ENCODE peak calls at places on chromosomes 16 and 17, in four cellular contexts. U, E, P and H are unnamed samples. For H3K4me1, the result is how much of the 10 kb centered on the place peaks cover.

GRCh38 chr16:17448640-17449638 is 21.8 kb downstream of the XYLT1 start:
- DNase-seq in U (no peak), E (no peak), P (no peak), H (no peak)

GRCh38 chr16:4487955-4488481 is 11.8 kb downstream of the HMOX2 start:
- DNase-seq in U (no peak), E (no peak), P (no peak), H (no peak)

GRCh38 chr17:2055494-2056220 is 754 bp downstream of the HIC1 start:
- DNase-seq in U (peak), E (no peak), P (peak), H (no peak)

GRCh38 chr17:72346306-72346705 is 225.5 kb downstream of the SOX9 start:
- DNase-seq in E (peak), P (no peak), U (no peak), H (no peak)

GRCh38 chr17:44605116-44605505 is 47.8 kb downstream of the FZD2 start:
- DNase-seq in E (no peak), P (no peak), U (no peak), H (no peak)

GRCh38 chr17:79018045-79018695 is 5.8 kb upstream of the C1QTNF1 start:
- DNase-seq in E (no peak), U (peak), P (no peak), H (no peak)

GRCh38 chr16:28053461-28053860 is 10.1 kb downstream of the GSG1L start:
- DNase-seq in U (no peak), E (no peak), P (no peak), H (no peak)

GRCh38 chr16:66605177-66605999 is 884 bp downstream of the CMTM3 start:
- DNase-seq in U (peak), P (peak), E (no peak), H (peak)

GRCh38 chr17:73304971-73305786 is 6.6 kb downstream of the CDC42EP4 start:
- DNase-seq in U (peak), P (peak), E (peak), H (no peak)

GRCh38 chr17:55660171-55660886 is 62.3 kb downstream of the TMEM100 start:
- DNase-seq in U (peak), P (no peak), E (peak), H (no peak)

GRCh38 chr17:2704031-2704889 is 7.3 kb downstream of the CLUH start:
- DNase-seq in E (no peak), U (no peak), P (no peak), H (no peak)

GRCh38 chr17:77645441-77646430 is 312.8 kb upstream of the TNRC6C start:
- DNase-seq in U (no peak), E (no peak), P (no peak), H (no peak)

GRCh38 chr17:75878174-75878998 is at the start of gene TRIM47:
- DNase-seq in U (peak), E (peak), P (peak), H (peak)

GRCh38 chr17:9999948-10000695 is 95.1 kb upstream of the RCVRN start:
- DNase-seq in U (no peak), P (no peak), E (no peak), H (no peak)

GRCh38 chr16:7976125-7976524 is 614.2 kb downstream of the TMEM114 start:
- DNase-seq in P (no peak), U (no peak), E (no peak), H (no peak)

GRCh38 chr16:88634994-88635670 is 3.2 kb upstream of the IL17C start:
- DNase-seq in U (no peak), P (no peak), E (no peak), H (no peak)

GRCh38 chr17:73757324-73757942 is 113.2 kb upstream of the SDK2 start:
- DNase-seq in P (no peak), U (no peak), E (peak), H (no peak)

GRCh38 chr17:73401911-73402310 is 90.1 kb upstream of the CDC42EP4 start:
- DNase-seq in E (no peak), P (peak), U (no peak), H (no peak)

GRCh38 chr17:9948967-9949366 is 43.9 kb upstream of the RCVRN start:
- DNase-seq in P (no peak), U (peak), E (no peak), H (no peak)

GRCh38 chr16:57235128-57236092 is 9.6 kb upstream of the ARL2BP start:
- DNase-seq in E (peak), P (no peak), U (no peak), H (no peak)

GRCh38 chr17:67390646-67391480 is 13.8 kb downstream of the PITPNC1 start:
- DNase-seq in U (no peak), E (peak), P (peak), H (no peak)

GRCh38 chr17:31531336-31532160 is 140.1 kb downstream of the RAB11FIP4 start:
- DNase-seq in E (no peak), P (no peak), U (no peak), H (no peak)

GRCh38 chr16:49292413-49292812 is 10.8 kb upstream of the CBLN1 start:
- DNase-seq in P (no peak), U (no peak), E (no peak), H (no peak)

GRCh38 chr17:81071761-81072741 is 37.1 kb downstream of the BAIAP2 start:
- DNase-seq in U (no peak), E (no peak), P (no peak), H (no peak)

GRCh38 chr17:19716108-19717030 is at the start of gene SLC47A2:
- DNase-seq in U (no peak), P (no peak), E (no peak), H (no peak)

GRCh38 chr17:49958723-49959122 is 10.3 kb upstream of the DLX4 start:
- DNase-seq in E (no peak), P (no peak), U (no peak), H (no peak)

GRCh38 chr17:44197980-44198720 is 1.5 kb downstream of the ATXN7L3 start:
- DNase-seq in P (peak), U (no peak), E (peak), H (no peak)

GRCh38 chr17:51298508-51299371 is 38.4 kb downstream of the UTP18 start:
- DNase-seq in E (peak), P (no peak), U (no peak), H (peak)

GRCh38 chr16:89919535-89920406 is 1.1 kb downstream of the MC1R start:
- DNase-seq in P (no peak), E (no peak), U (no peak), H (no peak)

GRCh38 chr16:75238853-75239371 is 12.5 kb downstream of the BCAR1 start:
- DNase-seq in P (no peak), E (no peak), U (no peak), H (no peak)

GRCh38 chr17:28038802-28039600 is 3.5 kb upstream of the NLK start:
- DNase-seq in U (no peak), P (no peak), E (no peak), H (no peak)

GRCh38 chr17:7043544-7044268 is at the start of gene SLC16A11:
- DNase-seq in E (no peak), P (peak), U (peak), H (no peak)

GRCh38 chr16:69187891-69188451 is 1.0 kb downstream of the SNTB2 start:
- DNase-seq in P (peak), U (peak), E (peak), H (peak)

GRCh38 chr16:68275611-68276191 is 11.4 kb downstream of the SLC7A6 start:
- DNase-seq in P (no peak), E (peak), U (no peak), H (no peak)

GRCh38 chr17:61581611-61582349 is 9.2 kb downstream of the NACA2 start:
- DNase-seq in P (no peak), E (peak), U (no peak), H (peak)

GRCh38 chr17:335691-336090 is 16.9 kb downstream of the RPH3AL start:
- DNase-seq in P (peak), E (no peak), U (no peak), H (no peak)

GRCh38 chr16:5604770-5605169 is 507.2 kb upstream of the EEF2KMT start:
- DNase-seq in P (no peak), E (peak), U (no peak), H (no peak)

GRCh38 chr16:9680968-9681367 is 501.3 kb downstream of the GRIN2A start:
- DNase-seq in U (no peak), E (no peak), P (no peak), H (no peak)

GRCh38 chr16:1775006-1775845 is 2.3 kb upstream of the MRPS34 start:
- DNase-seq in U (no peak), E (no peak), P (no peak), H (no peak)

GRCh38 chr16:81537721-81538561 is 93.3 kb downstream of the CMIP start:
- DNase-seq in E (no peak), U (no peak), P (no peak), H (no peak)

GRCh38 chr16:81536648-81537047 is 92.0 kb downstream of the CMIP start:
- DNase-seq in U (no peak), E (no peak), P (no peak), H (no peak)

GRCh38 chr16:81535679-81536360 is 91.2 kb downstream of the CMIP start:
- DNase-seq in P (no peak), E (no peak), U (no peak), H (no peak)

GRCh38 chr16:81541314-81541713 is 96.7 kb downstream of the CMIP start:
- DNase-seq in U (no peak), P (no peak), E (no peak), H (no peak)

DNA sequence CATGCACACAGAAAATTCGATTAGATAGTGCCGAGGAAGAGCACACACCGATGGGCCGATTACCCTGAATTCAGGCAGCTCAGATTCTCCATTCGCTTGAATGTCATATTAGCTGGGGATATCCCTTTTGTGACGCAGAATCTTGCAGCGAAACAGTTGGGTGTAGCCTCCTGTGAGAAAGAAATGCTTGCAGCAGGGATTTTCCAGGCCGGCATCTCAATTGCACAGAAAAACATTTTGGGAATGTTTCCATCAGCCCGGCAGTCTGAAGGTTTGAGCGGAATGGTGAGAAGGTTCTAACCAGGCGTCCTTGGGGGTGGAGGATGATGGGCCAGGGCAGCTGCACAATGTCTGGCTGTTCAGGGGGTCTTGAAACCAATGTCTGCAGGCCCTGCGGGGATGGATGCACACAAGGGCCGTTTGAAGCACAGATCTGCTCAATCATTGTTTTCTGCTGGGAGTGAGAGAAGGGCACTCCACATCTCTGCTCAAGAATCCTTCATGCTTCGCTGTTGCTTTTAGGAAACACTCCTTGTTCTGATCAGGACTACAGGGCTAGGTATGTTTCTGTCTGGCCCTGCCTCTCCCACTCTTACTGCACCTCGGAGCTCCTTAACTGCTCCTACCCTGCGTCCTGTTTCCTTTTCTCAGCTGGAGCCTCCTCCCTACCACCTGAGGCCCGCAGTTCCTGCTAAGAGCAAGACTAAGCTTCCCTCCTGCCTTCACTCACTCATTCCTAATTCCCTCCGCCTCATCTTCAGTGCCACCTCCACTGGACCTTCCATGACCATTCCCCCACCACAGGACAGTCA is 94.6 kb downstream of the CMIP start:
- DNase-seq in E (no peak), U (no peak), P (no peak), H (no peak)
- H3K4me3 ChIP-seq in E (no peak), U (no peak), P (no peak), H (no peak)

GRCh38 chr16:84511821-84512220 is 7.4 kb upstream of the MEAK7 start:
- DNase-seq in E (no peak), U (no peak), P (no peak), H (no peak)

GRCh38 chr16:84511180-84511800 is 6.8 kb upstream of the MEAK7 start:
- DNase-seq in U (peak), E (peak), P (peak), H (peak)

GRCh38 chr16:84507011-84507982 is 2.8 kb upstream of the MEAK7 start:
- DNase-seq in U (no peak), E (no peak), P (no peak), H (no peak)

GRCh38 chr16:84508502-84508901 is 4.0 kb upstream of the MEAK7 start:
- DNase-seq in P (no peak), U (no peak), E (no peak), H (no peak)

DNA sequence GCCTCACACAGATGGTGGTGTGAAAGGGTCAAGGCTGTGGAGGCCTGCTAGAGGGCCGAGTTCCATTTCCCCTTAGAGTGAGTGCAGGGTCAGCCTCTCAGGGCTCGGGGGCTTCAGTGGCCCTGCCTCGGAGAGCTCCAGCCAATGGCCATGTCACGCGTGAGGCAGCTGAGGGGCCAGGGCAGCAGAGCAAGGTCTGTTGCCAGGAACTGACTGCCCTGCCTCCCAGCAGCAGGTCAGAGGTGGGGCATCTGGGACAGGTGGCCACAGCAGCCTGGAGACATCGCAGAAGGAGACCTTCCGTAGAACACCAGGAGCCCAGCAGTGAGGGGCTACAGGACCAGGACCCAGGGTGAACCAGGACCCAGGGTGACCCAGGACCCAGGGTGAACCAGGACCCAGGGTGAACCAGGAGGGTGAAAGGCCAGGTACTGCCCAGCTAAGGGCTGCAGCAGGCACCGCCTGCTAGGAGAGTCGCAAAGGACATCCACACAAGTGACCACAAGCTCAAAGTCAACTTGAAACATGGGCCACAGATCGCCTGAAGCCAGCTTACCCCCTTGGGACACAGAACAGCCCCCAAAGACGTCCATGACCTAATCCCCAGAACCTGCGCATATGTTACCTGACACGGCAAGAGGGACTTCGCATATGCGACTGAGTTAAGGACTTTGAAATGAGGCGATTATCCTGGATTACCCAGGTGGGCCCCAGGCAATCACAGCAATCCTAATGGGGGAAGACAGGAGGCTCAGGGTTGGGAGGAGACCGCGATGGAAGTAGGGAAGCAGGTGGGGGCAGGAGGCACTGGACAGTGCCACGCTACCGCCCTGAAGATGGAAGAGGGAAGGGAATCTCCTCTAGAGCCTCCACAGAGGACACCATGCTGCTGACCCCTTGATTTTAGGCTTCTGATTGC is 4.8 kb upstream of the MEAK7 start:
- DNase-seq in U (no peak), P (no peak), E (no peak), H (no peak)
- H3K4me1 ChIP-seq in U (under half), P (under half), E (under half), H (under half)

GRCh38 chr17:83200231-83200699 is 120.9 kb downstream of the METRNL start:
- DNase-seq in U (no peak), E (peak), P (peak), H (peak)
- H3K4me3 ChIP-seq in U (no peak), E (no peak), P (no peak), H (no peak)

GRCh38 chr17:65054602-65055001 is 1.9 kb downstream of the GNA13 start:
- DNase-seq in P (no peak), U (no peak), E (peak), H (no peak)

GRCh38 chr17:65052585-65052984 is 4.0 kb downstream of the GNA13 start:
- DNase-seq in E (no peak), P (no peak), U (no peak), H (no peak)

GRCh38 chr17:65050438-65050837 is 6.1 kb downstream of the GNA13 start:
- DNase-seq in P (no peak), U (no peak), E (no peak), H (no peak)

GRCh38 chr17:65053354-65053881 is 3.1 kb downstream of the GNA13 start:
- DNase-seq in P (no peak), E (no peak), U (no peak), H (no peak)

GRCh38 chr17:65051922-65052321 is 4.6 kb downstream of the GNA13 start:
- DNase-seq in E (no peak), P (no peak), U (no peak), H (no peak)
- H3K4me1 ChIP-seq in E (under half), P (under half), U (under half), H (under half)

GRCh38 chr16:18799500-18799899 is 1.8 kb downstream of the ARL6IP1 start:
- DNase-seq in U (no peak), E (no peak), P (no peak), H (no peak)
- H3K4me3 ChIP-seq in U (no peak), E (peak), P (no peak), H (peak)

DNA sequence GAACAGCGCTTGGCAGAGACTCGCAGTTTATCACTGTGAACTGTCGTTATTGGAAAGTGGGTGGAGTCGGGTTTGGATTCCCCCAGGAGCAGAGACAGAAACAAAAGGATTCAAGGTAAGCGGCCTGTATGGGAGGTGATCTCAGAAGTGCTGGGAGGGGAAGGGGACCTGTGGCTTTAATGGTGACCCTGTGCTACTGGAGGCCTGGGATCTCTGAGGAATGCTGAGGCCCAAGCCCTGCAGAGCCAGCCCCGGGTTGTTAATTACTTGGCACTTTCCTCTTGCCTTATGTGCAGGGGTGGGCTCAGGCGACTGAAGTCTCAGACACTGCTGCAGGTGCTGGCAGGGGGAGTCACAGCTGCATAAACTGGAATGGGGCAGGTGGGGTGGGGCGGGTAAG is 27.4 kb downstream of the IRF8 start:
- DNase-seq in E (no peak), P (no peak), U (no peak), H (no peak)
- H3K4me1 ChIP-seq in E (under half), P (under half), U (under half), H (under half)

DNA sequence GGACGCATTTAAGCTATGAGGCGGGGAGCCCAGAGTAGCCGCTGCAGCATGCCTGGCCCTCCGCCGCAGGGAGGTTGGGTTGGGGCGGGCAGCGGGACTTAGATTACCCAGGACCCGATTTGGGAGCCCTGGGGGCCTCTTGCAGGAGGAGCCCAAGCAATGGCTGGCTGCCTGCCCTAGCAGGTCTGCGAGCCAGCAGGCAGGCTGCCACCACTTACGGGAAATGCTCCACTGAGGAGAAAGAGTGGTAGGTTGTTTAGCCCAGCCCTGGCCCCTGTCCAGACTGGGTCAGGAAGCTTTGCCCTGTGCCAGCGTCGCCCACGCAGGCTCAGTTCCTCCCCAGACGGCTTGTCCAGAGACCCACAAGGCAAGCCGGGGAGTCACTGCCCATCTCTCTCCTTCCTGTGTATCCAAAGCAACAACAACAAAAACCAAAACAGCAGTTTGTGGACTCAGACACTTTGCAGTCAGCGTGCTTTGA is 10.3 kb upstream of the TVP23A start:
- DNase-seq in E (peak), P (peak), U (peak), H (no peak)
- H3K4me3 ChIP-seq in E (peak), P (peak), U (no peak), H (no peak)

GRCh38 chr17:58158181-58158580 is 8.6 kb upstream of the OR4D2 start:
- DNase-seq in U (no peak), P (no peak), E (no peak), H (no peak)

GRCh38 chr17:58153046-58153445 is 4.9 kb downstream of the OR4D1 start:
- DNase-seq in P (no peak), E (no peak), U (no peak), H (no peak)

GRCh38 chr17:58161566-58161965 is 5.2 kb upstream of the OR4D2 start:
- DNase-seq in P (no peak), E (no peak), U (no peak), H (no peak)

GRCh38 chr17:58156839-58157803 is 8.9 kb downstream of the OR4D1 start:
- DNase-seq in U (no peak), E (no peak), P (no peak), H (peak)
- H3K4me1 ChIP-seq in U (under half), E (under half), P (under half), H (under half)

GRCh38 chr16:3153077-3153368 is 18.2 kb downstream of the ZNF213 start:
- DNase-seq in U (no peak), P (no peak), E (no peak), H (no peak)
- H3K4me3 ChIP-seq in U (no peak), P (no peak), E (no peak), H (no peak)